ENCODE peak calls at places on chromosomes 1 and 21, in five cellular contexts. D is PC-9; C is neuronal stem cell; S is CD8-positive, alpha-beta memory T cell; O is A172. X is an unnamed sample.
A peak's percentile ranks its signal among the peaks of the same experiment; 100 is the strongest.

GRCh38 chr1:26582836-26583460 is 53.4 kb downstream of the RPS6KA1 start:
- DNase-seq in D (no peak), C (no peak), S (no peak), O (no peak), X (no peak)

GRCh38 chr1:181119076-181119989 is 30.8 kb downstream of the IER5 start:
- DNase-seq in D (peak; percentile 99), C (no peak), S (no peak), O (no peak), X (no peak)

GRCh38 chr1:90305577-90305976 is 310.7 kb downstream of the ZNF326 start:
- DNase-seq in D (no peak), C (no peak), S (no peak), O (no peak), X (no peak)

GRCh38 chr1:36614571-36614970 is 131.9 kb upstream of the CSF3R start:
- DNase-seq in D (no peak), C (no peak), S (no peak), O (no peak), X (no peak)

GRCh38 chr1:97743129-97743528 is 177.7 kb downstream of the DPYD start:
- DNase-seq in D (peak; percentile 46), C (no peak), S (no peak), O (no peak), X (no peak)

GRCh38 chr1:32758795-32759430 is 56.3 kb upstream of the SYNC start:
- DNase-seq in D (no peak), C (no peak), S (no peak), O (no peak), X (no peak)

GRCh38 chr1:220767312-220768126 is 19.2 kb upstream of the MTARC1 start:
- DNase-seq in D (no peak), C (no peak), S (no peak), O (no peak), X (no peak)

GRCh38 chr1:7447736-7448135 is 323.4 kb upstream of the VAMP3 start:
- DNase-seq in D (no peak), C (no peak), S (no peak), O (no peak), X (no peak)

GRCh38 chr1:7290971-7291970 is 479.8 kb upstream of the VAMP3 start:
- DNase-seq in D (no peak), C (no peak), S (no peak), O (peak; percentile 30), X (no peak)

GRCh38 chr1:31562707-31563360 is 13.5 kb upstream of the TINAGL1 start:
- DNase-seq in D (peak; percentile 100), C (no peak), S (no peak), O (peak; percentile 87), X (no peak)

GRCh38 chr1:244992833-244993232 is 128.5 kb upstream of the HNRNPU start:
- DNase-seq in D (no peak), C (no peak), S (no peak), O (no peak), X (no peak)

GRCh38 chr21:46639489-46640386 is 4.3 kb downstream of the PRMT2 start:
- DNase-seq in D (no peak), C (no peak), S (no peak), O (peak; percentile 12), X (no peak)

GRCh38 chr1:40317394-40318074 is 448 bp upstream of the COL9A2 start:
- DNase-seq in D (no peak), C (no peak), S (no peak), O (no peak), X (no peak)

GRCh38 chr1:157948547-157949152 is 44.8 kb upstream of the KIRREL1 start:
- DNase-seq in D (no peak), C (peak; percentile 46), S (no peak), O (peak; percentile 42), X (peak; percentile 60)

GRCh38 chr21:31520506-31521163 is 138.9 kb upstream of the SOD1 start:
- DNase-seq in D (no peak), C (no peak), S (no peak), O (no peak), X (no peak)

GRCh38 chr1:82517586-82517985 is 716.9 kb downstream of the ADGRL2 start:
- DNase-seq in D (no peak), C (peak; percentile 15), S (no peak), O (no peak), X (no peak)

X was measured in COLO829.